ENCODE peak calls at places on chromosome 20, in six cellular contexts. G is BE2C; N is small intestine; R is PC-9; E is breast epithelium; O is CD4-positive, alpha-beta memory T cell. C is an unnamed sample. For H3K36me3, the result is how much of the 10 kb centered on the place peaks cover.

GRCh38 chr20:17570347-17571152 is 675 bp downstream of the DSTN start:
- DNase-seq in G (peak), N (peak), R (peak), E (peak), O (no peak), C (no peak)

GRCh38 chr20:11691766-11692165 is 225.9 kb upstream of the BTBD3 start:
- DNase-seq in G (no peak), N (no peak), R (no peak), E (no peak), O (no peak), C (no peak)

GRCh38 chr20:44109951-44110361 is 77.0 kb downstream of the JPH2 start:
- DNase-seq in G (no peak), N (no peak), R (no peak), E (no peak), O (no peak), C (no peak)

GRCh38 chr20:37308098-37309050 is 18.9 kb downstream of the MANBAL start:
- DNase-seq in G (no peak), N (peak), R (no peak), E (no peak), O (no peak), C (peak)

GRCh38 chr20:58907481-58908137 is 55.1 kb downstream of the GNAS start:
- DNase-seq in G (peak), N (peak), R (peak), E (peak), O (peak), C (peak)

GRCh38 chr20:56386219-56386618 is 5.8 kb downstream of the AURKA start:
- DNase-seq in G (no peak), N (no peak), R (no peak), E (no peak), O (no peak), C (no peak)

GRCh38 chr20:8601542-8601912 is 467.4 kb upstream of the PLCB4 start:
- DNase-seq in G (no peak), N (no peak), R (no peak), E (no peak), O (no peak), C (peak)

GRCh38 chr20:6178537-6178936 is 55.7 kb upstream of the FERMT1 start:
- DNase-seq in G (no peak), N (peak), R (no peak), E (no peak), O (no peak), C (no peak)

GRCh38 chr20:61442075-61442670 is 190.1 kb downstream of the CDH4 start:
- DNase-seq in G (no peak), N (no peak), R (no peak), E (no peak), O (no peak), C (no peak)

GRCh38 chr20:61896058-61896961 is 169.4 kb downstream of the TAF4 start:
- DNase-seq in G (peak), N (peak), R (no peak), E (no peak), O (peak), C (no peak)

GRCh38 chr20:5400164-5400762 is 83.5 kb upstream of the PROKR2 start:
- DNase-seq in G (no peak), N (peak), R (no peak), E (no peak), O (no peak), C (no peak)

GRCh38 chr20:9160341-9160740 is 91.5 kb downstream of the PLCB4 start:
- DNase-seq in G (no peak), N (no peak), R (no peak), E (no peak), O (no peak), C (no peak)

GRCh38 chr20:19934792-19935491 is 82.2 kb upstream of the NAA20 start:
- DNase-seq in G (no peak), N (peak), R (peak), E (peak), O (no peak), C (peak)

GRCh38 chr20:25543068-25543467 is 42.3 kb downstream of the NINL start:
- DNase-seq in G (no peak), N (no peak), R (no peak), E (no peak), O (no peak), C (no peak)

GRCh38 chr20:17898548-17898994 is 70.0 kb downstream of the SNX5 start:
- DNase-seq in G (peak), N (peak), R (peak), E (peak), O (peak), C (no peak)

GRCh38 chr20:43320536-43320935 is 130.8 kb upstream of the PTPRT start:
- DNase-seq in G (no peak), N (no peak), R (no peak), E (no peak), O (no peak), C (no peak)

GRCh38 chr20:61888101-61888865 is 177.4 kb downstream of the TAF4 start:
- DNase-seq in G (no peak), N (no peak), R (no peak), E (no peak), O (no peak), C (no peak)

GRCh38 chr20:49320460-49320859 is 42.6 kb upstream of the ZNFX1 start:
- DNase-seq in G (peak), N (peak), R (peak), E (no peak), O (no peak), C (no peak)

GRCh38 chr20:49318091-49318429 is 40.2 kb upstream of the ZNFX1 start:
- DNase-seq in G (no peak), N (no peak), R (no peak), E (no peak), O (no peak), C (no peak)

GRCh38 chr20:49318430-49319203 is 40.8 kb upstream of the ZNFX1 start:
- DNase-seq in G (no peak), N (no peak), R (no peak), E (no peak), O (peak), C (no peak)

GRCh38 chr20:49316704-49317103 is 38.8 kb upstream of the ZNFX1 start:
- DNase-seq in G (no peak), N (no peak), R (no peak), E (no peak), O (no peak), C (no peak)

DNA sequence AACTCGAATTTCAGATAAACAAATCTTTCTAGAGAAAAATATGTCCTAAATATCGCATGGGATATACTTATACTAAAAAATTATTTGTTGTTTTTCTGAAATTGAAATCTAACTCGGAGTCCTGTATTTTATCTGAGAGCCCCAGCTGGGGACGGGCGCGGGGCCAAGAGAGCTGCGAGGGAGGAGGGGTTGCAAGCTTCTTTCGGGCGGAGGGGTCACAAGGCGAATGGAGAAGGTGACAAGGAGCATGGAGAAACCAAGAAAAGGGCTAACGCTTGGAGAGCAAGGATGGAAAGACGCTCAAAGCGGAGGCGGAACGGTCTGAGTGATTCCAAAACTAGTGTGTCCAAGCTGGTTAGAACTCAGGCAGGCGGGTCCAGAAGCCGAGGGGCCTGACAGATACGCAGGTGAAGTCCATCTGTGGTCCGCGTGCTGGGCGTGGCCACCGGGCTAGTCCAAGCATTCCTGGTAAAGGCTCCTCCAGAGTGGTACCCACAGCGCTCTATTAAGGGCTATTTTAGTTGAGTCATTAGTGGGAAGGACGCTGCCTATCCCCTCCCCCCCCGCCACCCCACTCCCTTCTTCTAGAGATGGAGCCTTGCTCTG is 41.5 kb upstream of the ZNFX1 start:
- DNase-seq in G (no peak), N (no peak), R (no peak), E (no peak), O (no peak), C (no peak)
- H3K4me3 ChIP-seq in G (no peak), N (no peak), R (no peak), E (peak), O (peak), C (no peak)

GRCh38 chr20:45812157-45813005 is at the start of gene UBE2C:
- DNase-seq in G (peak), N (peak), R (peak), E (peak), O (peak), C (peak)
- H3K36me3 ChIP-seq in G (half or more), N (under half), R (under half), E (under half), O (under half), C (under half)

GRCh38 chr20:50932016-50932338 is 740 bp upstream of the ADNP start:
- DNase-seq in G (no peak), N (no peak), R (no peak), E (no peak), O (no peak), C (no peak)
- H3K4me3 ChIP-seq in G (peak), N (peak), R (peak), E (peak), O (peak), C (peak)

DNA sequence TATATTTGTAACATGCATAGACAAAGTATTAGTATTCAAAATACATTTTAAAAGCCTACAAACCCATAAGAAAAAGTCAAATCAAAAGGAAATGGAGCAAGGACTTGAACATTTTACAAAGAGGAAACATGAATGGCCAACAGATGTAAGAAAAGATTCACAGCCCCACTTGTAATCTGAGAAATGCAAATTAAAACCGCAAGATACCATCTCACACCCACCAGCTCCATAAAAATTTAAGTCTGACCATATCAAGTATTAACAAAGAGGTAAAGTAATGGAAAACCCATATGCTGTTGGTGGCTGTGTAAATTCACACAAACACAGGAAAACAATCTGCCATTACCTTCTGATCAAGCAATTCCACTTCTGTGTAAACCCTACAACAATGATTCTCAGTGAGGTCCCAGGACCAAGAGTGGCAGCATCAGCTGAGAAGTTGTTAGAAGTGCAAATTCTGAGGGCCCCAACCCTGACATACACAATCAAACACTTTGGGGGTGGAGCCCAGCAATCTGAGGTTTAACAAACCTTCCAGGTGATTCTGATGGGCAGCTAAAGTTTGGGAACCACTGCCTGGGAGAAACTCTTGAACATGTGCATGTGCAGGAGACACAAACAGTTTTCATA is 30.9 kb downstream of the BCL2L1 start:
- DNase-seq in G (no peak), N (no peak), R (no peak), E (no peak), O (no peak), C (no peak)
- H3K36me3 ChIP-seq in G (under half), N (under half), R (half or more), E (under half), O (under half), C (under half)

GRCh38 chr20:35771367-35771688 is 487 bp upstream of the PHF20 start:
- DNase-seq in G (no peak), N (peak), R (no peak), E (no peak), O (no peak), C (no peak)
- H3K4me3 ChIP-seq in G (no peak), N (no peak), R (peak), E (peak), O (peak), C (peak)

GRCh38 chr20:3277686-3278465 is 38.9 kb upstream of the SLC4A11 start:
- DNase-seq in G (no peak), N (no peak), R (no peak), E (no peak), O (no peak), C (no peak)
- H3K36me3 ChIP-seq in G (under half), N (under half), R (under half), E (under half), O (under half), C (under half)

GRCh38 chr20:10513091-10513490 is 78.0 kb downstream of the SLX4IP start:
- DNase-seq in G (no peak), N (no peak), R (no peak), E (no peak), O (no peak), C (no peak)

GRCh38 chr20:10511507-10512231 is 76.6 kb downstream of the SLX4IP start:
- DNase-seq in G (peak), N (peak), R (peak), E (peak), O (peak), C (peak)

GRCh38 chr20:10510216-10510615 is 75.1 kb downstream of the SLX4IP start:
- DNase-seq in G (no peak), N (no peak), R (no peak), E (no peak), O (no peak), C (no peak)

GRCh38 chr20:10509411-10509810 is 74.3 kb downstream of the SLX4IP start:
- DNase-seq in G (no peak), N (no peak), R (no peak), E (no peak), O (no peak), C (no peak)

DNA sequence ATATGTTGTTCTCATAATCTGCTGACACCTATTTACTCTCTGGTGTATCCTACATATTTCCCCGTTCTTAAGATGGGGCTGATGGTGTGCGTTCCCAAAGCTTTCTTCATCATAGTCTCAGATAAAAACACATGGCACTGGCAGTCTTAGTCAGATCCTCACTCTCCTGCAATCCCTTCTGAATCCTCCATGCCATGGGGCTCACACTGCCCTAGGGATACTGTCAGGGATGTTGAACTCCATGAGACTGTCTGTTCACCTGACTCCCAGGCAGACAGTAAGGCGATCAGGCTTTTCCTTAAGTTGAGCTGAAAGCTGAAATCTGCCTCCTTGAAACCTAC is 76.0 kb downstream of the SLX4IP start:
- DNase-seq in G (no peak), N (no peak), R (no peak), E (no peak), O (no peak), C (no peak)
- H3K4me3 ChIP-seq in G (no peak), N (no peak), R (no peak), E (no peak), O (no peak), C (peak)

GRCh38 chr20:47224857-47225256 is 131.6 kb downstream of the ZMYND8 start:
- DNase-seq in G (no peak), N (no peak), R (no peak), E (no peak), O (no peak), C (no peak)
- H3K36me3 ChIP-seq in G (half or more), N (under half), R (half or more), E (under half), O (half or more), C (under half)

GRCh38 chr20:16541226-16541625 is 32.0 kb downstream of the KIF16B start:
- DNase-seq in G (no peak), N (no peak), R (no peak), E (no peak), O (no peak), C (no peak)

GRCh38 chr20:16544949-16545348 is 28.3 kb downstream of the KIF16B start:
- DNase-seq in G (no peak), N (no peak), R (no peak), E (no peak), O (no peak), C (no peak)

GRCh38 chr20:16541878-16542277 is 31.4 kb downstream of the KIF16B start:
- DNase-seq in G (no peak), N (no peak), R (no peak), E (no peak), O (no peak), C (no peak)

GRCh38 chr20:16539280-16539679 is 34.0 kb downstream of the KIF16B start:
- DNase-seq in G (no peak), N (peak), R (no peak), E (no peak), O (no peak), C (no peak)

DNA sequence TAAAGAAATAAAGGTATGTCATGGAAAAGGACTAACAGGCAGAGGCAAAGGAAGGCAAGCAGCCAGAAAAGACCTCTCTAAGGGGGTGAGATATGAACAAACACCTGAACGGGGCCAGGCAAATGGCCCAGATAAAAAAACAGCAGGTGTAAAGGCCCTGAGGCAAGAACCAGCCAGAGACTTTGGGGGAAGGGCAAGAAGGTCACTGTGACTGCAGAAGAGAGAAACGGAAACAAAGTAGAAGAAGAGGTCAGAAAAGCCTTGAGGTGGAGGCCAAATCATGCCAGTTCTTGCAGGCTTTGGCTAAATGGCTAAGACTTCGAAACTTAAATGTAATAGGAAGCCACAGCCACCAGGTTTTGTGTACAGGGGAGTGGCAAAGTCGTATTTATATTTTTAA is 30.8 kb downstream of the KIF16B start:
- DNase-seq in G (no peak), N (no peak), R (no peak), E (no peak), O (no peak), C (no peak)
- H3K4me3 ChIP-seq in G (no peak), N (no peak), R (no peak), E (no peak), O (no peak), C (no peak)

GRCh38 chr20:45938727-45939438 is 4.4 kb downstream of the PCIF1 start:
- DNase-seq in G (peak), N (no peak), R (peak), E (no peak), O (no peak), C (no peak)
- H3K36me3 ChIP-seq in G (under half), N (under half), R (under half), E (under half), O (half or more), C (under half)